ENCODE peak calls at places on chromosomes 12 and 14, in four cellular contexts. B is transverse colon, N is mesendoderm, U is lower lobe of right lung. E is an unnamed sample.

GRCh38 chr12:96199465-96199864 is 5.3 kb downstream of the ELK3 start:
- DNase-seq in B (no peak), N (no peak), U (no peak), E (no peak)

GRCh38 chr14:68666899-68667298 is 126.0 kb downstream of the ZFP36L1 start:
- DNase-seq in B (no peak), N (no peak), U (no peak), E (no peak)

GRCh38 chr12:88309546-88309945 is 167.4 kb downstream of the TMTC3 start:
- DNase-seq in B (no peak), N (no peak), U (no peak), E (no peak)

GRCh38 chr12:76762556-76762955 is 1.4 kb upstream of the ZDHHC17 start:
- DNase-seq in B (no peak), N (peak; percentile 96), U (no peak), E (no peak)

GRCh38 chr12:15163577-15163976 is 57.6 kb downstream of the RERG start:
- DNase-seq in B (no peak), N (peak; percentile 29), U (no peak), E (no peak)

GRCh38 chr14:54362089-54362504 is 34.7 kb upstream of the CDKN3 start:
- DNase-seq in B (no peak), N (peak; percentile 34), U (no peak), E (no peak)

GRCh38 chr12:76032043-76032981 is 736 bp upstream of the PHLDA1 start:
- DNase-seq in B (peak; percentile 30), N (peak; percentile 94), U (no peak), E (peak; percentile 67)

GRCh38 chr14:63387691-63388090 is 69.0 kb upstream of the GPHB5 start:
- DNase-seq in B (no peak), N (no peak), U (no peak), E (no peak)

GRCh38 chr12:68334136-68334535 is 2.0 kb upstream of the MDM1 start:
- DNase-seq in B (peak; percentile 36), N (peak; percentile 43), U (no peak), E (peak; percentile 28)

GRCh38 chr12:94172973-94173372 is 24.6 kb downstream of the PLXNC1 start:
- DNase-seq in B (peak; percentile 31), N (no peak), U (no peak), E (no peak)

GRCh38 chr14:103628221-103628683 is 759 bp upstream of the KLC1 start:
- DNase-seq in B (peak; percentile 85), N (peak; percentile 78), U (peak; percentile 84), E (peak; percentile 89)

GRCh38 chr12:124506145-124506831 is 61.1 kb downstream of the NCOR2 start:
- DNase-seq in B (peak; percentile 77), N (peak; percentile 41), U (peak; percentile 91), E (peak; percentile 84)

GRCh38 chr12:16385779-16386646 is 38.6 kb downstream of the MGST1 start:
- DNase-seq in B (peak; percentile 23), N (peak; percentile 70), U (no peak), E (peak; percentile 28)

GRCh38 chr12:56299308-56299852 is 750 bp downstream of the CS start:
- DNase-seq in B (peak; percentile 51), N (peak; percentile 10), U (no peak), E (no peak)

GRCh38 chr12:9763025-9763424 is 2.3 kb upstream of the CD69 start:
- DNase-seq in B (no peak), N (no peak), U (no peak), E (no peak)

GRCh38 chr12:58288191-58288590 is 346.8 kb downstream of the ATP23 start:
- DNase-seq in B (no peak), N (no peak), U (no peak), E (no peak)

GRCh38 chr12:93720559-93720958 is 43.4 kb downstream of the CRADD start:
- DNase-seq in B (no peak), N (no peak), U (no peak), E (no peak)

GRCh38 chr14:104971447-104972240 is 6.5 kb downstream of the AHNAK2 start:
- DNase-seq in B (no peak), N (no peak), U (peak; percentile 43), E (no peak)

GRCh38 chr14:104968541-104969401 is 9.4 kb downstream of the AHNAK2 start:
- DNase-seq in B (no peak), N (peak; percentile 66), U (peak; percentile 47), E (no peak)

GRCh38 chr14:104969741-104970230 is 8.4 kb downstream of the AHNAK2 start:
- DNase-seq in B (no peak), N (no peak), U (peak; percentile 44), E (peak; percentile 34)

GRCh38 chr14:104972301-104973211 is 5.6 kb downstream of the AHNAK2 start:
- DNase-seq in B (peak; percentile 84), N (no peak), U (peak; percentile 83), E (peak; percentile 39)

DNA sequence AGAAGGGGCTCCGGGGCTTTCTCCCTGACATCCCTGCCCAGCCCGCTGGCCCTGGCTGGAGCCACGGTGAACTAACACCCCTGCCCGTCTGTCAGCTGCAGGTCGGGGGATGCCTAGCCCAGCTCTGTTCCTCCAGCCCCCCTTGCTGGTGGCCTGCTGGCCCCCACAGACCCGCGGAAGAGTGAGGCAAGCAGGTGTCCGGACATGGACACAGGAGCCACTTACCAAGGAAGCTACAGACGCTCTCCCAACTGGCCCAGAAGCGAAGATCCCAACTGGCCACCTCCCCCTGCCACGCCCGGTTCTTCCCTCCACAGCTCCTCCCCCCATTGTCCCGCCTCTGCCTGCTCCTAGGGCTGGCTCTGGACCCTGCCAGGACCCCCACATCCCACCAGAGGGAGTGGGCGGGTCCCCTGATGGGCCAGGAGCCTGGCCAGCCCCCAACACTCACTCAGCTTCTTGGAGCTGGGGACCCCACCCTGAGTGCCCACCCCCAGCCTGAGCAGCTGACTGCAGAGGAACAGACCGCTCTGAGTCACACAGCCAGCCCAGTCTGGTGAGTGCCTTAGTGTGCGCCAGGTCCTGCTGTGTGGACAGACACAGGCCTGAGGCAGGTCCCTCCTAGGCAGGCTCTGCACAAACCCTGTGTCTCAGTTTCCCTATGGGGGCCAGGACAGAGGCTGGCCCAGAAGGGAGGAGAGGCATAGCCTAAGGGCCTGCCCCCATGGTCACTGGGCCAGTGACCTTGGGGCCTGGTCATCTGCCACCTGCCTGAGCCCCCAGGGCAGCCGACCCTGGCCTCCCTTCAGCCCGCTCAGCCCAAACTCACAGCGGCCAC is 7.7 kb downstream of the AHNAK2 start:
- DNase-seq in B (peak; percentile 64), N (peak; percentile 42), U (peak; percentile 63), E (no peak)
- H3K4me3 ChIP-seq in B (peak overlapping the region; percentile 32), N (no peak overlapping the region), U (peak overlapping the region; percentile 42), E (no peak overlapping the region)

GRCh38 chr12:120979862-120980696 is 1.7 kb downstream of the HNF1A start:
- DNase-seq in B (peak; percentile 68), N (no peak), U (no peak), E (peak; percentile 86)

GRCh38 chr12:120979220-120979861 is 998 bp downstream of the HNF1A start:
- DNase-seq in B (no peak), N (no peak), U (no peak), E (peak; percentile 51)

GRCh38 chr12:120977531-120978295 is 630 bp upstream of the HNF1A start:
- DNase-seq in B (no peak), N (no peak), U (no peak), E (no peak)

GRCh38 chr12:120980800-120981368 is 2.5 kb downstream of the HNF1A start:
- DNase-seq in B (peak; percentile 71), N (no peak), U (no peak), E (no peak)

GRCh38 chr12:120978296-120979219 is at the start of gene HNF1A:
- DNase-seq in B (peak; percentile 74), N (no peak), U (no peak), E (peak; percentile 87)
- H3K4me1 ChIP-seq in B (no peaks in the 10 kb centered on the region), N (no peaks in the 10 kb centered on the region), U (no peaks in the 10 kb centered on the region), E (no peaks in the 10 kb centered on the region)

GRCh38 chr14:31092160-31092708 is 66.1 kb upstream of the STRN3 start:
- DNase-seq in B (no peak), N (no peak), U (no peak), E (no peak)
- H3K27ac ChIP-seq in B (peak overlapping the region; percentile 58), N (no peak overlapping the region), U (no peak overlapping the region), E (peak overlapping the region; percentile 89)

GRCh38 chr12:85036736-85037135 is 585 bp downstream of the LRRIQ1 start:
- DNase-seq in B (no peak), N (peak; percentile 7), U (no peak), E (no peak)

GRCh38 chr12:85041395-85041794 is 5.2 kb downstream of the LRRIQ1 start:
- DNase-seq in B (no peak), N (no peak), U (no peak), E (no peak)

GRCh38 chr12:85036241-85036707 is at the start of the genes LRRIQ1 and TSPAN19:
- DNase-seq in B (peak; percentile 48), N (peak; percentile 98), U (peak; percentile 52), E (peak; percentile 54)
- H3K4me3 ChIP-seq in B (peak within 1 kb of the TSS; percentile 32), N (peak within 1 kb of the TSS; percentile 75), U (peak within 1 kb of the TSS; percentile 53), E (peak within 1 kb of the TSS; percentile 9)

DNA sequence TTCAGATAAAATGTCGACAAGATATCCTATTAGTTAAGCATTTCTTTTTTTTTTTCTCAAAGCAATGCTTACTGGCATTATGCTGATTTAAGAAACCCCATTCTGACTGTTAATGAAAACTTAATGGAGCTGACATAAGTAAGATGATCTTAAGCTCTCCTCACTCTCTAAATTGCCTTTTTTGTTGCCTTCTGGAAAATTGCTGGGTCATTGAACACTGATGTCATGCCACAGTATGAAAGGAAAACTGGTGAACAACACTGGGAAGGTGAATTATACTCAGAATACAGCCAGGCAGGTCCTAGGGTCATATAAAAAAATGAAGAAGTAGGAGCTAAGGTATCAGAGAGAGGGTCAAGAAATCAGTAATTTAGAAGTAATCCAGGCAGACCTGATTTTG is 179.9 kb downstream of the BTG1 start:
- DNase-seq in B (no peak), N (no peak), U (no peak), E (no peak)
- H3K4me1 ChIP-seq in B (no peaks in the 10 kb centered on the region), N (no peaks in the 10 kb centered on the region), U (no peaks in the 10 kb centered on the region), E (no peaks in the 10 kb centered on the region)

DNA sequence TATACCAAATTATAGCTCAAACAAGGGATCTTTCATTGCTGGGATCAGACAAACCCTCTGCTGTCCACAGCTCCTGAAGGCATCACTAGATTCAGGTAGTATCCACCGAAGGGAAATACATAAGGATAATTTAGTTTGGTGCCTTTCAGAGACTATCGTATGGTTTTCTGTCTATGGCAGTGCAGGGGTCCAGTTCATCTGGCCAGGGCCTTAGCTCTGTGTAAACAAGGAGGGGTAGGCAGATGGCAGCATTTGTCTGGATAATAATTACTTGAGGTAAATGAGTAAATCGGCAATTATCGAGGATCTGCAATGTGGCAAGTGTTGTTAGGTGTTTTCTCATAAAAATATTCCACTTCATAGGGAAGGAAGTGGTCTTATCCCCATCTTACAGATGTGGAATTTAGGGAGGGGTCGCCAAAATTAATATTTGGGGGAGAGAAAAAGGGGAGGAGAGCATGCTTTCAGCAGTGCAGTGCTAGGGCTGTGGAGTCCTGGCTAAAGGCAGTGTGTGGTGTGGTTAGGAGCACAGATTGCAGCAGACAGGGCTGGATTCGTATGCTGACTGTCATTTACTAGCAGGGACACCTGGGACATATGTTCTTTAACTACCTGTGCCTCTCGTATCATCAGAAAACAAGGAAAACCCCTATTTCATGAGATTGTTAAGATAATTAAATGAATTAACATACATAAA is 27.0 kb downstream of the RASSF8 start:
- DNase-seq in B (no peak), N (no peak), U (no peak), E (no peak)
- H3K27ac ChIP-seq in B (no peak overlapping the region), N (no peak overlapping the region), U (no peak overlapping the region), E (no peak overlapping the region)